ENCODE peak calls at places on chromosomes 13 and 19, in four cellular contexts. I is AG09319, R is epithelial cell of esophagus, J is neural crest cell. G is an unnamed sample.

GRCh38 chr19:52567921-52568320 is 2.2 kb upstream of the ZNF701 start:
- DNase-seq in I (no peak), R (peak), J (no peak), G (no peak)

GRCh38 chr13:77776704-77777103 is 79.2 kb downstream of the SLAIN1 start:
- DNase-seq in I (no peak), R (no peak), J (no peak), G (no peak)

GRCh38 chr13:111219306-111219705 is 101.1 kb upstream of the TEX29 start:
- DNase-seq in I (no peak), R (peak), J (no peak), G (no peak)

GRCh38 chr13:59533561-59534337 is 630.0 kb downstream of the DIAPH3 start:
- DNase-seq in I (no peak), R (peak), J (no peak), G (no peak)

GRCh38 chr19:17061691-17062090 is 13.6 kb downstream of the HAUS8 start:
- DNase-seq in I (no peak), R (no peak), J (no peak), G (no peak)

GRCh38 chr13:113118328-113119021 is 4.1 kb upstream of the F10 start:
- DNase-seq in I (no peak), R (no peak), J (no peak), G (no peak)

GRCh38 chr19:41001243-41001971 is 10.3 kb downstream of the CYP2B6 start:
- DNase-seq in I (no peak), R (no peak), J (no peak), G (no peak)

GRCh38 chr19:7376151-7376852 is 27.6 kb downstream of the ARHGEF18 start:
- DNase-seq in I (no peak), R (peak), J (no peak), G (no peak)

GRCh38 chr19:6528544-6529121 is 2.2 kb upstream of the TNFSF9 start:
- DNase-seq in I (no peak), R (no peak), J (no peak), G (no peak)

GRCh38 chr13:77544365-77544764 is 8.9 kb downstream of the SCEL start:
- DNase-seq in I (no peak), R (peak), J (no peak), G (no peak)

GRCh38 chr19:38769635-38770211 is 3.6 kb downstream of the LGALS7 start:
- DNase-seq in I (peak), R (peak), J (peak), G (peak)

GRCh38 chr19:1998712-1999708 is 16.5 kb downstream of the BTBD2 start:
- DNase-seq in I (no peak), R (no peak), J (no peak), G (no peak)

GRCh38 chr19:1269478-1270167 is 491 bp downstream of the CIRBP start:
- DNase-seq in I (peak), R (peak), J (peak), G (peak)

GRCh38 chr19:45348367-45349125 is 8.0 kb downstream of the KLC3 start:
- DNase-seq in I (no peak), R (no peak), J (no peak), G (no peak)

GRCh38 chr19:33546656-33547055 is 25.1 kb upstream of the PEPD start:
- DNase-seq in I (no peak), R (no peak), J (no peak), G (no peak)

GRCh38 chr19:19544257-19545127 is 6.4 kb downstream of the CILP2 start:
- DNase-seq in I (no peak), R (no peak), J (no peak), G (no peak)

GRCh38 chr19:46404039-46404883 is 9.1 kb downstream of the CCDC8 start:
- DNase-seq in I (no peak), R (peak), J (peak), G (no peak)

GRCh38 chr13:37369618-37370017 is 228.9 kb downstream of the POSTN start:
- DNase-seq in I (no peak), R (peak), J (no peak), G (no peak)

GRCh38 chr13:107216046-107216715 is 648.2 kb upstream of the ARGLU1 start:
- DNase-seq in I (no peak), R (peak), J (no peak), G (no peak)

GRCh38 chr19:48506138-48506733 is 5.4 kb downstream of the LMTK3 start:
- DNase-seq in I (peak), R (peak), J (no peak), G (no peak)

GRCh38 chr19:45439569-45440258 is 16.0 kb upstream of the ERCC1 start:
- DNase-seq in I (peak), R (peak), J (peak), G (peak)

GRCh38 chr19:12364391-12365093 is 941 bp downstream of the ZNF442 start:
- DNase-seq in I (no peak), R (peak), J (peak), G (no peak)

GRCh38 chr19:52391135-52391534 is 6.5 kb upstream of the ZNF528 start:
- DNase-seq in I (no peak), R (no peak), J (no peak), G (no peak)

GRCh38 chr19:42042455-42043170 is 27.4 kb downstream of the GRIK5 start:
- DNase-seq in I (no peak), R (no peak), J (no peak), G (no peak)

GRCh38 chr19:5172859-5173577 is 167.6 kb downstream of the PTPRS start:
- DNase-seq in I (peak), R (peak), J (no peak), G (no peak)

GRCh38 chr13:33518442-33518841 is 232.9 kb upstream of the STARD13 start:
- DNase-seq in I (no peak), R (no peak), J (no peak), G (no peak)